ENCODE peak calls at places on chromosomes 11 and 22, in nine cellular contexts. Y, U, S, G, X, Q, L, C and O are unnamed samples.

GRCh38 chr11:87722756-87723599 is 452.3 kb downstream of the RAB38 start:
- DNase-seq in Y (no peak), U (peak; percentile 41), S (peak; percentile 4), G (no peak), X (no peak), Q (peak; percentile 60), L (peak; percentile 26), C (peak; percentile 40), O (peak; percentile 45)

GRCh38 chr11:77175869-77176539 is 48.0 kb downstream of the MYO7A start:
- DNase-seq in Y (peak; percentile 56), U (no peak), S (peak; percentile 53), G (peak; percentile 56), X (no peak), Q (no peak), L (no peak), C (no peak), O (peak; percentile 55)

GRCh38 chr11:109858152-109858551 is 235.0 kb upstream of the ZC3H12C start:
- DNase-seq in Y (no peak), U (no peak), S (no peak), G (no peak), X (no peak), Q (no peak), L (no peak), C (no peak), O (no peak)

GRCh38 chr22:27101288-27101687 is 443.9 kb downstream of the MIAT start:
- DNase-seq in Y (no peak), U (no peak), S (no peak), G (no peak), X (no peak), Q (no peak), L (no peak), C (no peak), O (no peak)

GRCh38 chr11:2940166-2940929 is 11.1 kb upstream of the PHLDA2 start:
- DNase-seq in Y (peak; percentile 20), U (peak; percentile 87), S (no peak), G (peak; percentile 52), X (no peak), Q (peak; percentile 77), L (no peak), C (peak; percentile 77), O (peak; percentile 83)

GRCh38 chr22:48643066-48643731 is 1184.5 kb downstream of the BRD1 start:
- DNase-seq in Y (no peak), U (no peak), S (no peak), G (no peak), X (no peak), Q (no peak), L (no peak), C (no peak), O (no peak)

GRCh38 chr22:45996241-45997076 is 19.5 kb upstream of the WNT7B start:
- DNase-seq in Y (peak; percentile 81), U (no peak), S (peak; percentile 73), G (peak; percentile 75), X (peak; percentile 51), Q (peak; percentile 84), L (peak; percentile 75), C (peak; percentile 48), O (peak; percentile 77)

GRCh38 chr11:44319170-44319551 is 9.2 kb upstream of the ALX4 start:
- DNase-seq in Y (no peak), U (no peak), S (no peak), G (no peak), X (no peak), Q (peak; percentile 62), L (no peak), C (no peak), O (no peak)

GRCh38 chr11:130772266-130773227 is 143.7 kb downstream of the SNX19 start:
- DNase-seq in Y (no peak), U (peak; percentile 44), S (peak; percentile 52), G (no peak), X (no peak), Q (no peak), L (no peak), C (peak; percentile 15), O (no peak)

GRCh38 chr22:22197993-22198402 is 46.6 kb upstream of the VPREB1 start:
- DNase-seq in Y (no peak), U (no peak), S (no peak), G (no peak), X (no peak), Q (no peak), L (no peak), C (no peak), O (no peak)

GRCh38 chr11:75140269-75141138 is 10.4 kb upstream of the SLCO2B1 start:
- DNase-seq in Y (peak; percentile 71), U (peak; percentile 79), S (peak; percentile 65), G (peak; percentile 69), X (peak; percentile 51), Q (peak; percentile 85), L (peak; percentile 79), C (peak; percentile 72), O (peak; percentile 72)

GRCh38 chr22:41912338-41913039 is 2.4 kb downstream of the SHISA8 start:
- DNase-seq in Y (no peak), U (no peak), S (no peak), G (no peak), X (no peak), Q (no peak), L (no peak), C (no peak), O (no peak)

GRCh38 chr11:27282806-27283205 is 80.2 kb downstream of the CCDC34 start:
- DNase-seq in Y (no peak), U (no peak), S (no peak), G (no peak), X (no peak), Q (no peak), L (peak; percentile 5), C (no peak), O (no peak)

GRCh38 chr22:28438183-28438778 is 241.4 kb downstream of the TTC28 start:
- DNase-seq in Y (no peak), U (no peak), S (no peak), G (no peak), X (no peak), Q (no peak), L (no peak), C (no peak), O (no peak)

GRCh38 chr11:122293298-122294023 is 177.4 kb upstream of the BLID start:
- DNase-seq in Y (no peak), U (no peak), S (no peak), G (no peak), X (no peak), Q (no peak), L (no peak), C (no peak), O (no peak)

GRCh38 chr11:100810146-100810545 is 123.1 kb downstream of the ARHGAP42 start:
- DNase-seq in Y (no peak), U (no peak), S (no peak), G (no peak), X (no peak), Q (no peak), L (no peak), C (no peak), O (no peak)

GRCh38 chr11:17927643-17928343 is 85.1 kb downstream of the SERGEF start:
- DNase-seq in Y (no peak), U (no peak), S (no peak), G (no peak), X (no peak), Q (no peak), L (no peak), C (no peak), O (no peak)

DNA sequence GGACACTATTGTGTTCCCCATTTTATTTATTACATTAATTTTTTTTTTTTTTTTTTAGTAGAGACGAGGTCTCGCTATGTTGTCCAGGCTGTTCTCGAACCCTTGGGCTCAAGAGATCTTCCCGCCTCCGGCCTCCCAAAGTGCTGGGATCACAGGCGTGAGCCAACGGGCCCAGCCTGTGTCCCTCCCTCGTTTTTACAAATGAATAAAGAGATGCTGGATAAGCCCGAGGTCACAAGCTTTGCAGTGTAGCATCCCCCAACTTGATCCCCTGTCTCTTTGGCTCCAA is 297 bp upstream of the MTFP1 start:
- DNase-seq in Y (no peak), U (no peak), S (no peak), G (no peak), X (no peak), Q (no peak), L (no peak), C (no peak), O (no peak)
- H3K4me1 ChIP-seq in Y (peaks cover 45% of the 10 kb centered on the region), U (peaks cover 22% of the 10 kb centered on the region), S (peaks cover 43% of the 10 kb centered on the region), G (peaks cover 50% of the 10 kb centered on the region), X (no peaks in the 10 kb centered on the region), Q (peaks cover 35% of the 10 kb centered on the region), L (peaks cover 19% of the 10 kb centered on the region), C (peaks cover 22% of the 10 kb centered on the region), O (peaks cover 39% of the 10 kb centered on the region)

DNA sequence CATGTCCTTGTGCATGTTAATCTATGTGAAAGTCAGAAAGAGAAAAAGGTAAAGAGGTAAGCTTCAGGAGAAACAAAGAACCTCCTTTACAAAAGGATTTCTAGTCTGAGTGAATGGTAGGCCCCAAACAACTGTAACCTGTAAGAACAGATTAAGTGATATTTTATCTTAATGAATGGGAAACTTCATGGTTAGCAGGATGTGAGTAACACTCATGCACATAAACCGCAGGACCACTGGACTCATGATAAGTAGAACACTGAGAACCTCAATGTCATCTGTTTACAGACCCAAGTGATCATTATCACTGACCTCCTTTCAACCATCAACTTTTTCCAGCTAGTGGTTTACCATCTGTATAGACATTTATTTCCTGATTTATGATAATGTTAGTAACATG is 19.9 kb downstream of the OR8G5 start:
- DNase-seq in Y (no peak), U (no peak), S (no peak), G (no peak), X (no peak), Q (no peak), L (no peak), C (no peak), O (no peak)
- H3K4me3 ChIP-seq in Y (no peak overlapping the region), U (no peak overlapping the region), S (no peak overlapping the region), G (no peak overlapping the region), X (no peak overlapping the region), Q (no peak overlapping the region), L (no peak overlapping the region), C (no peak overlapping the region), O (no peak overlapping the region)

GRCh38 chr11:96241351-96241841 is 101.6 kb downstream of the MAML2 start:
- DNase-seq in Y (no peak), U (peak; percentile 72), S (peak; percentile 16), G (no peak), X (no peak), Q (no peak), L (no peak), C (peak; percentile 57), O (no peak)
- H3K4me1 ChIP-seq in Y (peaks cover 44% of the 10 kb centered on the region), U (peaks cover 15% of the 10 kb centered on the region), S (peaks cover 24% of the 10 kb centered on the region), G (peaks cover 43% of the 10 kb centered on the region), X (peaks cover 7% of the 10 kb centered on the region), Q (peaks cover 51% of the 10 kb centered on the region), L (peaks cover 14% of the 10 kb centered on the region), C (peaks cover 20% of the 10 kb centered on the region), O (peaks cover 17% of the 10 kb centered on the region)

GRCh38 chr11:19577849-19578619 is 134.6 kb upstream of the NAV2 start:
- DNase-seq in Y (peak; percentile 48), U (no peak), S (peak; percentile 28), G (peak; percentile 48), X (peak; percentile 90), Q (no peak), L (no peak), C (peak; percentile 42), O (no peak)
- H3K4me3 ChIP-seq in Y (no peak overlapping the region), U (no peak overlapping the region), S (no peak overlapping the region), G (peak overlapping the region; percentile 38), X (no peak overlapping the region), Q (no peak overlapping the region), L (no peak overlapping the region), C (no peak overlapping the region), O (no peak overlapping the region)

GRCh38 chr11:69308531-69308930 is 14.6 kb downstream of the MYEOV start:
- DNase-seq in Y (no peak), U (no peak), S (no peak), G (no peak), X (no peak), Q (no peak), L (no peak), C (no peak), O (no peak)
- H3K4me1 ChIP-seq in Y (peaks cover 28% of the 10 kb centered on the region), U (no peaks in the 10 kb centered on the region), S (peaks cover 20% of the 10 kb centered on the region), G (peaks cover 53% of the 10 kb centered on the region), X (no peaks in the 10 kb centered on the region), Q (peaks cover 24% of the 10 kb centered on the region), L (no peaks in the 10 kb centered on the region), C (no peaks in the 10 kb centered on the region), O (peaks cover 4% of the 10 kb centered on the region)